ENCODE peak calls at places on chromosomes 7 and 10, in five cellular contexts. S is IMR-90, M is trophoblast cell, I is H1, G is neuronal stem cell. V is an unnamed sample.

GRCh38 chr7:9718071-9718470 is 1255.6 kb upstream of the PHF14 start:
- DNase-seq in S (no peak), G (no peak), I (no peak), M (no peak), V (no peak)

GRCh38 chr10:62384447-62385081 is 10.4 kb downstream of the ZNF365 start:
- DNase-seq in G (no peak), S (no peak), I (no peak), M (no peak), V (no peak)

GRCh38 chr7:135734343-135734689 is 6.3 kb upstream of the SLC13A4 start:
- DNase-seq in G (no peak), S (no peak), M (no peak), I (no peak), V (no peak)

GRCh38 chr10:99556225-99556523 is 23.4 kb downstream of the NKX2-3 start:
- DNase-seq in G (no peak), S (no peak), I (no peak), M (no peak), V (no peak)

GRCh38 chr7:39413866-39414668 is 152.1 kb upstream of the YAE1 start:
- DNase-seq in G (peak), I (peak), S (peak), M (peak), V (peak)

GRCh38 chr10:42149027-42149700 is 489.2 kb downstream of the ZNF33B start:
- DNase-seq in S (no peak), M (no peak), I (no peak), G (no peak), V (no peak)

GRCh38 chr7:138837627-138838026 is 39.6 kb upstream of the ATP6V0A4 start:
- DNase-seq in I (no peak), M (no peak), G (no peak), S (peak), V (no peak)

GRCh38 chr10:72171175-72171630 is 44.6 kb upstream of the ANAPC16 start:
- DNase-seq in I (no peak), S (peak), G (no peak), M (peak), V (peak)

GRCh38 chr7:157318015-157318706 is 18.6 kb upstream of the DNAJB6 start:
- DNase-seq in S (peak), I (no peak), G (no peak), M (peak), V (peak)

GRCh38 chr10:80462277-80462985 is 8.3 kb downstream of the TSPAN14 start:
- DNase-seq in S (peak), I (no peak), M (no peak), G (no peak), V (peak)

GRCh38 chr10:80463868-80464267 is 9.8 kb downstream of the TSPAN14 start:
- DNase-seq in S (no peak), I (no peak), G (no peak), M (no peak), V (no peak)

GRCh38 chr10:80464557-80465466 is 10.7 kb downstream of the TSPAN14 start:
- DNase-seq in G (peak), I (peak), M (no peak), S (peak), V (no peak)

GRCh38 chr10:80461208-80462183 is 7.4 kb downstream of the TSPAN14 start:
- DNase-seq in I (no peak), G (no peak), S (no peak), M (peak), V (no peak)

GRCh38 chr10:80462986-80463741 is 9.1 kb downstream of the TSPAN14 start:
- DNase-seq in S (peak), G (no peak), I (no peak), M (no peak), V (peak)
- H3K4me3 ChIP-seq in S (no peak), G (no peak), I (no peak), M (no peak), V (peak)

GRCh38 chr10:93081834-93082233 is 8.1 kb downstream of the CYP26A1 start:
- DNase-seq in I (no peak), M (peak), S (peak), G (no peak), V (no peak)
- H3K18ac ChIP-seq in I (no peak), M (no peak), S (no peak), G (no peak), V (no peak)

DNA sequence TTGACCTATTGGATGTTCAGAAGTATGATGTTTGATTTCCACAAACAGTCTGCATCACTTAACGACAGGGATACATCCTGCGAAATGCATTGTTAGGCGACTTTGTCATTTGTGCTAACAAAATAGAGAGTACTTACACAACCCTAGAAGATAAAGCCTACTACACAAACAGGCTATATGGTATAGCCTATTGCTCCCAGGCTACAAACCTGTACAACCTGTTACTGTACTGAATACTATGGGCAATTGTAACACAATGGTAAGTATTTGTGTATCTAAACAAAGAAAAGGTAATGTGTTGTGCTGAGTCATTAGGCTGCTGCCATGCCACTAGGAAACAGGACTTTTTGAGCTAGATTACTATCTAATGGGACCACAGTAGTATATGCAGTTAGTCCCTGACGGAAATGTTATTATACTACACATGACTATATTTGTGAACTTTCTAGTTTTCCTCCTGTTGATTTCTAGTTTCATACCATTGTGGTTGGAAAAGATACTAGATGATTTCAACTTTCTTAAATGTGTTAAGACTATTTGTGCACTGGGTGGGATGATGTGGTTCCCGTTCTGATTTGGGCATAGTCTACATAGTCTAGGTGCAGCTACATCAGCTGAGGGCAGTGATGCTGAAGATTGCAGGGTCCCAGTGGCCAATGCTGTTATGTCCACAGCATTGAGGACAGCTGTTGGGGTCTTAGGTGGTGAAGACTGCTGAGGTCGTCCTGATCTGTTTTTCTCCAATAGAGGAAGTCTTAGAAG is 161.7 kb downstream of the HTR7 start:
- DNase-seq in S (no peak), M (no peak), I (no peak), G (no peak), V (no peak)
- H3K14ac ChIP-seq in S (no peak), M (no peak), I (no peak), G (no peak), V (no peak)

GRCh38 chr10:75012471-75012870 is 99.0 kb upstream of the SAMD8 start:
- DNase-seq in S (no peak), I (no peak), G (no peak), M (no peak), V (no peak)
- H3K4me3 ChIP-seq in S (no peak), I (no peak), G (no peak), M (no peak), V (no peak)

DNA sequence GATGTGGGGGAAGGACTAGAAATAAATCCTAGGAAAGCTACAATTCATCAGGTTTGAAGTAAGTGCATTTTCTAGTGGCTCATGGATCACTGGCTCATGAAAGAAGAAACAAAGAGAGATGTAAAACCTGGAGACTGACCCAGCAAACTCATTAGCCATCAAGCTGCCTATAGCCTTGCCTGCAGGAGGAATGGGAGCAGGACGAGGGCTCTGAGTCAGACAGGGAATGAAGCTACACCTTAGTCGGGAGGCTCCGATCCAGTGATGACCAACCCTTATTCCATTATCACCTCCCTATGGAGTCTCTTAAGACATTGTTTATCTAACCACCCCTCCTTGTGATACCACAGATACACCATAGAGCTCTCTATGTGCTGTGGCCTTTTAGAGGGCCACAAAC is 112.5 kb upstream of the WDR11 start:
- DNase-seq in M (peak), G (no peak), S (no peak), I (no peak), V (no peak)
- H3K18ac ChIP-seq in M (no peak), G (no peak), S (no peak), I (no peak), V (no peak)

DNA sequence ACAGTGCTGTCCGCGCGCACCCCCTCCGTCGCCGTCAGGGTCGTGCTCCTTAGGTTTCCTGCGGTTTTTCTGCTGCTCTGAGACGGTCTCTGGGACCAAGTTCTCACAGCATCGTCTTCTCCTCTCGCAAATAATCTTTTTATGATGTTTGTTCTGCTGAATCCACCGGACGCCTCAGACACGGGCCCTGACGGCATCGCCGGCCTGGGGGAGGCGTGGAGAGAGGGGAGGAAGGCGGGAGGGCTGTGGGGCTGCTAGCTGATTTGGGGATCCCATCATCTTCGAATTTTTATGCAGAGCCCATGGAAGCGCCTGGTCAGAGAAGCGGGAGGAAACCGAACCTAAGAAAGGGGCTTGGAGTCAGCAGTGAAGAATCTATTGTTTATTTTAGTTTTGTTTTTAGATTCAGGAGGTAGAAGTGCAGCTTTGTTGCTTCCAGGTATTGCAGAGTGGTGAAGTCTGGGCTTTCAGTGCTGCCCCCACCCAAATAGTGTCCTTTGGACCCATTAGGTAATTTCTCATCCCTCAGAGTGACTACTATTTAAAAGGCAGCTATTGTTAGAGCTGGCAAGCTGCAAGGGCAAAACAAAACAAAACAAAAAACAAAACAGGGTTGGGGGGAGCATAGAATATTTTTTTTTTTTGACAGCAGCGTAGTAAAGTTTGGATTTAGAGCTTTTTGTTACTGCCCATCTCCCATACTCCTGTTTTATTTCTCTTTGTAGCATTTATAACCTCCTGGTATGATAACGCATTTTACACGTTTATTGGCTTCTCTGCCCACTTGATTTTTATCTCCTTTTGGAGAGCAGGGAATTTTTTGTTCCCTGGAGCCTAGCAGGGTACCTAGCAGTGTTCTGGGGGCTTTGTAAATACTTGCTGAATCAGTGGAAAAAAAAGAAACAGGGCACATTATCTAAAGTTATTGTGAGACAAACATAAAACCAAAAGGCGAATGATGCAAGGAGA is 92.6 kb downstream of the SPAG6 start:
- DNase-seq in G (no peak), I (no peak), M (no peak), S (peak), V (no peak)
- H3K14ac ChIP-seq in G (peak), I (no peak), M (no peak), S (peak), V (peak)